ENCODE peak calls at places on chromosome 13, in nine cellular contexts. G is transverse colon, O is PC-3, A is A549, M is trophoblast cell, X is small intestine, U is stomach, T is pancreas, N is right lobe of liver. H is an unnamed sample.

GRCh38 chr13:104645786-104646185 is 1579.6 kb upstream of the SLC10A2 start:
- DNase-seq in N (no peak), X (no peak), T (no peak), A (no peak), G (no peak), M (peak; percentile 72), O (no peak), U (no peak), H (no peak)

GRCh38 chr13:23842406-23842805 is 46.8 kb downstream of the MIPEP start:
- DNase-seq in N (no peak), G (no peak), A (no peak), U (no peak), T (no peak), M (no peak), X (no peak), O (no peak), H (no peak)

GRCh38 chr13:106277483-106278154 is 257.8 kb downstream of the EFNB2 start:
- DNase-seq in T (no peak), A (no peak), U (no peak), M (no peak), X (no peak), N (no peak), G (no peak), O (no peak), H (no peak)

GRCh38 chr13:108060111-108060510 is 155.2 kb downstream of the LIG4 start:
- DNase-seq in M (no peak), A (no peak), X (no peak), N (no peak), T (no peak), O (no peak), U (no peak), G (no peak), H (no peak)

GRCh38 chr13:104460553-104460952 is 1394.3 kb upstream of the SLC10A2 start:
- DNase-seq in N (no peak), O (peak; percentile 19), X (no peak), A (no peak), G (no peak), T (no peak), U (no peak), M (no peak), H (no peak)

GRCh38 chr13:73778242-73778864 is 355.9 kb downstream of the KLF12 start:
- DNase-seq in M (no peak), U (no peak), X (no peak), A (no peak), O (no peak), T (no peak), G (no peak), N (no peak), H (no peak)

GRCh38 chr13:89897681-89898080 is 1449.8 kb upstream of the MIR17HG start:
- DNase-seq in A (no peak), G (no peak), T (no peak), N (no peak), X (no peak), U (no peak), O (no peak), M (no peak), H (no peak)

GRCh38 chr13:81382236-81382635 is 1041.3 kb upstream of the SPRY2 start:
- DNase-seq in U (no peak), A (no peak), N (no peak), O (no peak), X (no peak), G (no peak), T (no peak), M (no peak), H (no peak)

GRCh38 chr13:112202266-112202665 is 135.3 kb downstream of the SOX1 start:
- DNase-seq in M (no peak), A (no peak), G (no peak), O (no peak), N (no peak), X (no peak), U (no peak), T (no peak), H (no peak)

GRCh38 chr13:104318121-104318520 is 1251.9 kb upstream of the SLC10A2 start:
- DNase-seq in A (no peak), T (no peak), U (no peak), M (no peak), X (no peak), G (no peak), N (no peak), O (peak; percentile 38), H (no peak)

GRCh38 chr13:20624213-20624612 is 57.3 kb downstream of the IFT88 start:
- DNase-seq in O (no peak), N (no peak), A (no peak), T (no peak), M (no peak), U (no peak), X (no peak), G (no peak), H (no peak)

GRCh38 chr13:108033800-108034707 is 181.3 kb downstream of the LIG4 start:
- DNase-seq in O (peak; percentile 47), G (no peak), M (no peak), N (no peak), X (peak; percentile 81), U (no peak), A (peak; percentile 1), T (no peak), H (no peak)

DNA sequence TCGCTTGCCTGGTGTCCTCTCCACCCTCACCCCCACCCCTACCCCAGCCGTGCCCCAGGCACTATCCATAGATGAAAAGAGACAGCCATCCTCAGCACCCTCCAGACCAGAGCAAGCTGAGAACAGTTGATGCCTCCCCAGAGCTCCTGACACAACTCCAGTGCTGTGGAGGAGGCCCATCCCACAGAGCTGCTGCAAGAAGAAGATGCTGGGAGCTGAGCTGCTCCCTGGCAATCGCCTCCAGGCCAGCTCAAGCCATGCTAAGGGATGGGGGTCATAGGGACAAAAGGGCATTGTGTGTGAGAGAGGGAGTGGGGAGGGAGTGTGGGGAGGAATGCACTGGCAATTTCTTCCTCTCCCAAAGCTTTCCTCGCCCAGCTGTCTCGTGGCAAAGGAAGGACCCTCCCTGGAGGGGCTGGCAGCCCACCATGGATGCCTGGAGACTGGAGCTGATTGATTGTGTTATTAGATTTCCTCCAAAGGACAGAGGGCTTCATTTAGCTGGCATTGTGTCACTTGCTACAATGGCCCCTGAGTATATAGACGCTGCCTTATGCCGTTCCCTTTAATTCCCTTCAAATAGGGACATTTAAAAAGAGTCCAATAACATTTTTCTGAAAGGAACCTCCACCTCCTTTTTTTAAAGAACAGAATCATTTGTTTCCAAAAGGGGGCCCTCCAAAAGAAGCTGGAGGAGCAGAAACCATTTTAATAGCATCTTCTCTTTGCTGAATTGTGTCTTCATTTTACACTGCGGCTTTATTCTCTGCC is 476.4 kb downstream of the FOXO1 start:
- DNase-seq in U (no peak), T (no peak), M (no peak), O (no peak), X (no peak), G (no peak), A (no peak), N (no peak), H (peak; percentile 84)
- H3K4me1 ChIP-seq in U (peaks cover 22% of the 10 kb centered on the region), T (peaks cover 13% of the 10 kb centered on the region), M (peaks cover 7% of the 10 kb centered on the region), O (peaks cover 7% of the 10 kb centered on the region), X (no peaks in the 10 kb centered on the region), G (peaks cover 15% of the 10 kb centered on the region), A (peaks cover 8% of the 10 kb centered on the region), N (no peaks in the 10 kb centered on the region), H (peaks cover 33% of the 10 kb centered on the region)

GRCh38 chr13:33257786-33258185 is 27.8 kb downstream of the STARD13 start:
- DNase-seq in O (no peak), A (no peak), X (no peak), T (no peak), M (no peak), U (no peak), N (no peak), G (no peak), H (no peak)
- H3K4me1 ChIP-seq in O (peaks cover 17% of the 10 kb centered on the region), A (peaks cover 34% of the 10 kb centered on the region), X (peaks cover 11% of the 10 kb centered on the region), T (no peaks in the 10 kb centered on the region), M (peaks cover 3% of the 10 kb centered on the region), U (peaks cover 25% of the 10 kb centered on the region), N (peaks cover 30% of the 10 kb centered on the region), G (peaks cover 23% of the 10 kb centered on the region), H (no peaks in the 10 kb centered on the region)

GRCh38 chr13:46628622-46629365 is 75.8 kb downstream of the LRCH1 start:
- DNase-seq in U (no peak), O (no peak), N (no peak), T (no peak), X (no peak), M (peak; percentile 79), A (no peak), G (no peak), H (no peak)
- H3K4me1 ChIP-seq in U (peaks cover 38% of the 10 kb centered on the region), O (peaks cover 4% of the 10 kb centered on the region), N (no peaks in the 10 kb centered on the region), T (no peaks in the 10 kb centered on the region), X (peaks cover 18% of the 10 kb centered on the region), M (peaks cover 14% of the 10 kb centered on the region), A (peaks cover 36% of the 10 kb centered on the region), G (peaks cover 24% of the 10 kb centered on the region), H (peaks cover 8% of the 10 kb centered on the region)

GRCh38 chr13:59121507-59121906 is 1042.2 kb downstream of the DIAPH3 start:
- DNase-seq in M (no peak), X (no peak), O (peak; percentile 12), U (no peak), N (no peak), A (no peak), T (no peak), G (no peak), H (no peak)

GRCh38 chr13:59126474-59126873 is 1037.3 kb downstream of the DIAPH3 start:
- DNase-seq in M (no peak), N (no peak), X (no peak), U (no peak), T (no peak), A (no peak), O (no peak), G (no peak), H (no peak)
- H3K4me1 ChIP-seq in M (no peaks in the 10 kb centered on the region), N (no peaks in the 10 kb centered on the region), X (no peaks in the 10 kb centered on the region), U (no peaks in the 10 kb centered on the region), T (no peaks in the 10 kb centered on the region), A (no peaks in the 10 kb centered on the region), O (no peaks in the 10 kb centered on the region), G (no peaks in the 10 kb centered on the region), H (no peaks in the 10 kb centered on the region)

DNA sequence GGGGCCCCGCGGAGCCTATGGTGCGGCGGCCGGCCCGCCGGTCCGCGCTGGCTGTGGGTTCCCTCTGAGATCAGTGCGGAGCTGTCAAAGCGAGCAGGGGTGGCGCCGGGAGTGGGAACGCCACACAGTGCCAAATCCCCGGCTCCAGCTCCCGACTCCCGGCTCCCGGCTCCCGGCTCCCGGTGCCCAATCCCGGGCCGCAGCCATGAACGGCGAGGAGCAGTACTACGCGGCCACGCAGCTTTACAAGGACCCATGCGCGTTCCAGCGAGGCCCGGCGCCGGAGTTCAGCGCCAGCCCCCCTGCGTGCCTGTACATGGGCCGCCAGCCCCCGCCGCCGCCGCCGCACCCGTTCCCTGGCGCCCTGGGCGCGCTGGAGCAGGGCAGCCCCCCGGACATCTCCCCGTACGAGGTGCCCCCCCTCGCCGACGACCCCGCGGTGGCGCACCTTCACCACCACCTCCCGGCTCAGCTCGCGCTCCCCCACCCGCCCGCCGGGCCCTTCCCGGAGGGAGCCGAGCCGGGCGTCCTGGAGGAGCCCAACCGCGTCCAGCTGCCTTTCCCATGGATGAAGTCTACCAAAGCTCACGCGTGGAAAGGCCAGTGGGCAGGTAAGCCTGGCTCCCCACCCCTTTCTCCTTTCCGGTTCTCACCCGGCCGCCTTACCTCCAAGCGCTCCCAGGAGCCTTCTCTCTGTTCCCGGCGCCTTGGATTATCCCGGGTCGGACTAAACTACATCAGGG is at the start of gene PDX1:
- DNase-seq in U (peak; percentile 70), G (peak; percentile 56), O (peak; percentile 37), A (no peak), X (peak; percentile 91), T (peak; percentile 88), M (no peak), N (peak; percentile 67), H (peak; percentile 58)
- H3K4me1 ChIP-seq in U (peaks cover 37% of the 10 kb centered on the region), G (peaks cover 40% of the 10 kb centered on the region), O (peaks cover 10% of the 10 kb centered on the region), A (no peaks in the 10 kb centered on the region), X (no peaks in the 10 kb centered on the region), T (peaks cover 10% of the 10 kb centered on the region), M (peaks cover 8% of the 10 kb centered on the region), N (peaks cover 4% of the 10 kb centered on the region), H (peaks cover 21% of the 10 kb centered on the region)

H was measured in testis.